ENCODE peak calls at places on chromosomes 2 and 18, in six cellular contexts. One of them, this sample, is unnamed.

GRCh38 chr2:203619192-203619878 is 84.2 kb upstream of the RAPH1 start:
- DNase-seq in endothelial cell of umbilical vein: peak
- DNase-seq in progenitor cell of endocrine pancreas: no peak
- DNase-seq in cardiac fibroblast: no peak
- DNase-seq in DND-41: no peak
- DNase-seq in D721Med: no peak
- DNase-seq in this sample: no peak

GRCh38 chr2:146540271-146540932 is 1304.4 kb upstream of the ACVR2A start:
- DNase-seq in D721Med: no peak
- DNase-seq in DND-41: no peak
- DNase-seq in endothelial cell of umbilical vein: peak
- DNase-seq in progenitor cell of endocrine pancreas: no peak
- DNase-seq in cardiac fibroblast: no peak
- DNase-seq in this sample: no peak

GRCh38 chr2:239494578-239494977 is 93.8 kb upstream of the HDAC4 start:
- DNase-seq in DND-41: no peak
- DNase-seq in progenitor cell of endocrine pancreas: no peak
- DNase-seq in cardiac fibroblast: no peak
- DNase-seq in endothelial cell of umbilical vein: no peak
- DNase-seq in D721Med: no peak
- DNase-seq in this sample: no peak

GRCh38 chr2:30862054-30862651 is 54.9 kb upstream of the CAPN13 start:
- DNase-seq in D721Med: no peak
- DNase-seq in endothelial cell of umbilical vein: peak
- DNase-seq in progenitor cell of endocrine pancreas: no peak
- DNase-seq in DND-41: peak
- DNase-seq in cardiac fibroblast: peak
- DNase-seq in this sample: peak

GRCh38 chr2:37343537-37344434 is 644 bp upstream of the QPCT start:
- DNase-seq in D721Med: no peak
- DNase-seq in cardiac fibroblast: peak
- DNase-seq in progenitor cell of endocrine pancreas: no peak
- DNase-seq in endothelial cell of umbilical vein: peak
- DNase-seq in DND-41: no peak
- DNase-seq in this sample: no peak

GRCh38 chr2:110115291-110116032 is at the start of gene MALL:
- DNase-seq in cardiac fibroblast: no peak
- DNase-seq in progenitor cell of endocrine pancreas: peak
- DNase-seq in D721Med: no peak
- DNase-seq in endothelial cell of umbilical vein: peak
- DNase-seq in DND-41: no peak
- DNase-seq in this sample: peak

GRCh38 chr2:36635194-36635593 is 37.2 kb upstream of the FEZ2 start:
- DNase-seq in D721Med: no peak
- DNase-seq in cardiac fibroblast: no peak
- DNase-seq in endothelial cell of umbilical vein: peak
- DNase-seq in DND-41: no peak
- DNase-seq in progenitor cell of endocrine pancreas: no peak
- DNase-seq in this sample: no peak

GRCh38 chr2:14427982-14428567 is 204.4 kb upstream of the LRATD1 start:
- DNase-seq in progenitor cell of endocrine pancreas: no peak
- DNase-seq in DND-41: no peak
- DNase-seq in cardiac fibroblast: peak
- DNase-seq in D721Med: no peak
- DNase-seq in endothelial cell of umbilical vein: no peak
- DNase-seq in this sample: no peak

GRCh38 chr2:197673606-197674005 is 1.8 kb downstream of the RFTN2 start:
- DNase-seq in cardiac fibroblast: no peak
- DNase-seq in endothelial cell of umbilical vein: peak
- DNase-seq in D721Med: no peak
- DNase-seq in progenitor cell of endocrine pancreas: no peak
- DNase-seq in DND-41: no peak
- DNase-seq in this sample: no peak

GRCh38 chr2:25341753-25342371 is at the start of gene DNMT3A:
- DNase-seq in cardiac fibroblast: peak
- DNase-seq in D721Med: no peak
- DNase-seq in endothelial cell of umbilical vein: peak
- DNase-seq in DND-41: peak
- DNase-seq in progenitor cell of endocrine pancreas: no peak
- DNase-seq in this sample: peak

GRCh38 chr2:55807900-55808299 is 114.3 kb upstream of the PNPT1 start:
- DNase-seq in DND-41: no peak
- DNase-seq in progenitor cell of endocrine pancreas: no peak
- DNase-seq in endothelial cell of umbilical vein: no peak
- DNase-seq in D721Med: no peak
- DNase-seq in cardiac fibroblast: no peak
- DNase-seq in this sample: no peak

GRCh38 chr2:170204561-170204960 is 26.6 kb downstream of the MYO3B start:
- DNase-seq in D721Med: no peak
- DNase-seq in cardiac fibroblast: no peak
- DNase-seq in endothelial cell of umbilical vein: no peak
- DNase-seq in progenitor cell of endocrine pancreas: no peak
- DNase-seq in DND-41: no peak
- DNase-seq in this sample: no peak

GRCh38 chr18:12366379-12366778 is 10.6 kb downstream of the AFG3L2 start:
- DNase-seq in DND-41: no peak
- DNase-seq in cardiac fibroblast: no peak
- DNase-seq in D721Med: no peak
- DNase-seq in endothelial cell of umbilical vein: no peak
- DNase-seq in progenitor cell of endocrine pancreas: no peak
- DNase-seq in this sample: no peak

GRCh38 chr2:85215074-85216050 is 82.2 kb downstream of the TCF7L1 start:
- DNase-seq in cardiac fibroblast: peak
- DNase-seq in endothelial cell of umbilical vein: no peak
- DNase-seq in DND-41: no peak
- DNase-seq in progenitor cell of endocrine pancreas: no peak
- DNase-seq in D721Med: no peak
- DNase-seq in this sample: peak
- TF ChIP-seq CTCF in cardiac fibroblast: no peak
- TF ChIP-seq CTCF in endothelial cell of umbilical vein: no peak
- TF ChIP-seq CTCF in DND-41: no peak
- TF ChIP-seq CTCF in progenitor cell of endocrine pancreas: peak
- TF ChIP-seq CTCF in D721Med: no peak
- TF ChIP-seq CTCF in this sample: no peak

DNA sequence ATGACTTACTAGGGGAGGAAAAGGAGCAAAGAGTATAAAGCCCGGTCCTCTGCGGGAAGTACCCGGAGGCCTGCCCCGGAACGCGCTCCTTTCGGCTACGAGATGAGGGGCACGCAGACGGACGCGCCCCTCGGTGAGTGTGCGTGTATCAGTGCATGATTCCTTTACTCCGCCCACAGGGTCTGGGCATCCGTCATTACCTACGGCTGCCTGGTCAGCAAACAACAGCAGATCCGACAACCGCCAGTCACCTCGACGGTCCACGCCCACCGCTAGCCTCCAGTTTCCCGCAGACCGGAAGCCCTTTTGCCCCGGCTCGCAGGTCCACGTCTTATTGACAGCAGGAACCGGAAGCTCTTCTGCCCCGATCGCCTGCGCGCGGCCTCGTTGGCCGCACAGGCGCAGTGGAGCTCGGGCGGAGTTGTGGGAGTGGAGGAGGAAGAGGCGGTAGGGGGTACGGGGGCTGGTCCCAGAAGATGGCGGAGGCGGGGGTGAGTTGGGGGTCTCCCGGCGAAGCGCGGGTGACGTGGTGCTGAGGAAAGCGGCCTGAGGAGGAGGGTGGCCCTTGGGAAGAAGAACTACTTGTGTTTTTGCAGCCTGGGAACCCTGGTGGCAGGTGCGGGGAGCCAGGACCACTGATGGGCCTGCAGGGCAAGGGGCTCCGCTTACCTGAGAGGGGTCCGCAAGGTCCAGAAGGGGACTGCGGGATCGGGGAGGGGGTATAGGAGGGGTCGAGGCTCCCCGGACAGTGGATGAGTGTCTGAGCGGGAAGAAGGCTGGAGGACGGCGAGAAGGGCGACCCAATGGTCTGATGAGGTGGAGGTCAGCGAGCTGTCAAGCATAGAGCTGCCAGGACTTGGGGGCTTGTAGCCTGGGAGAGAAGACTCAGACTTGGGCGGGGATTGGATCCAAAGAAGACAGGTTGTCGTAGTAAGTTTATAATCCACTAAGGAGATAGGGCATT is at the start of gene INSIG2:
- DNase-seq in DND-41: peak
- DNase-seq in D721Med: peak
- DNase-seq in endothelial cell of umbilical vein: peak
- DNase-seq in progenitor cell of endocrine pancreas: peak
- DNase-seq in cardiac fibroblast: peak
- DNase-seq in this sample: peak
- TF ChIP-seq CTCF in DND-41: peak
- TF ChIP-seq CTCF in D721Med: no peak
- TF ChIP-seq CTCF in endothelial cell of umbilical vein: no peak
- TF ChIP-seq CTCF in progenitor cell of endocrine pancreas: no peak
- TF ChIP-seq CTCF in cardiac fibroblast: peak
- TF ChIP-seq CTCF in this sample: no peak

DNA sequence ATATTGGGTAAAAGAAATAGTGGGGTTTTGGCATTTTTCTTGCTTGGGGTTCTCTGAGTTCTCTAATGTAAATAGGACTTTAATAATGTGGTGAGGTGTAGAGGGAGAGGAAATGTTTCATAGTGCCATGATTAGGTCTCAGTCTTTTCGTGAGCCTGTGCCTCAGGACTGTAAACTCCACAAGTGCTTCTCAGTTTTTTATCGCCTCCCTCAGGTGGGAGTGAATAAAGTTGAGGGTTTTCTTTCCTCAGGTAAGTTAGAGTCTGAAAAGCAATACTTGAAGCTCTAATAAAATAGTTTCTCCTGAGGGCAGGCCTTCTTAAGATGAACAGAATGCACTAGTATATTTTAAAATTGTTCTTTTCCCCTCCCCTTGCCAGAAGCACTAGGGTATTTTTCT is 243.1 kb upstream of the SETBP1 start:
- DNase-seq in DND-41: no peak
- DNase-seq in progenitor cell of endocrine pancreas: no peak
- DNase-seq in endothelial cell of umbilical vein: no peak
- DNase-seq in cardiac fibroblast: no peak
- DNase-seq in D721Med: no peak
- DNase-seq in this sample: no peak
- TF ChIP-seq CTCF in DND-41: no peak
- TF ChIP-seq CTCF in progenitor cell of endocrine pancreas: no peak
- TF ChIP-seq CTCF in endothelial cell of umbilical vein: no peak
- TF ChIP-seq CTCF in cardiac fibroblast: no peak
- TF ChIP-seq CTCF in D721Med: no peak
- TF ChIP-seq CTCF in this sample: no peak

GRCh38 chr2:77521931-77522470 is at the start of gene LRRTM4:
- DNase-seq in cardiac fibroblast: no peak
- DNase-seq in progenitor cell of endocrine pancreas: no peak
- DNase-seq in endothelial cell of umbilical vein: no peak
- DNase-seq in D721Med: no peak
- DNase-seq in DND-41: no peak
- DNase-seq in this sample: peak
- TF ChIP-seq CTCF in cardiac fibroblast: no peak
- TF ChIP-seq CTCF in progenitor cell of endocrine pancreas: peak
- TF ChIP-seq CTCF in endothelial cell of umbilical vein: no peak
- TF ChIP-seq CTCF in D721Med: peak
- TF ChIP-seq CTCF in DND-41: no peak
- TF ChIP-seq CTCF in this sample: no peak

DNA sequence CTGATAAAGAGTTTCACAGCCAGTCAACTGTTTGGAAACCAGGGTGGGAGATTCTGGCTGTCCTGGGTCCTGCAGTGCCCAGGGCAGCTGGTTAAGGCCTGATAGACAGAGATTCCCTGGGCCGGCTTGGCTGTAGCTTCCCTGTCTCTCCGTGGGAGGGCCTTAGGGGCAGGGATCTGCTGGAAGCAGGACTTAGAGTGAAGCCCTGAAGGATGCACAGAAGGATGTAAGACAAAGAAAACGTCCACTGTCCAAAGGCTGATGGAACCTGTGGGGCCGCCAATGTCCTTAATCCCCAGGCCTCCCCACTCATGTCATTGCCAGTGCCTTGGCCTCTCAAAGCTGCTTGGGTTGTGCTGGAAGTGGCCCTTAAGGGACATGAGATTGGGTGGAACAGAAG is 33.0 kb downstream of the MROH2A start:
- DNase-seq in progenitor cell of endocrine pancreas: no peak
- DNase-seq in endothelial cell of umbilical vein: no peak
- DNase-seq in DND-41: no peak
- DNase-seq in D721Med: no peak
- DNase-seq in cardiac fibroblast: no peak
- DNase-seq in this sample: no peak
- TF ChIP-seq CTCF in progenitor cell of endocrine pancreas: no peak
- TF ChIP-seq CTCF in endothelial cell of umbilical vein: no peak
- TF ChIP-seq CTCF in DND-41: no peak
- TF ChIP-seq CTCF in D721Med: no peak
- TF ChIP-seq CTCF in cardiac fibroblast: no peak
- TF ChIP-seq CTCF in this sample: no peak

GRCh38 chr2:20050712-20051517 is 513 bp downstream of the LAPTM4A start:
- DNase-seq in progenitor cell of endocrine pancreas: peak
- DNase-seq in endothelial cell of umbilical vein: peak
- DNase-seq in cardiac fibroblast: peak
- DNase-seq in DND-41: peak
- DNase-seq in D721Med: no peak
- DNase-seq in this sample: peak
- TF ChIP-seq CTCF in progenitor cell of endocrine pancreas: peak
- TF ChIP-seq CTCF in endothelial cell of umbilical vein: peak
- TF ChIP-seq CTCF in cardiac fibroblast: no peak
- TF ChIP-seq CTCF in DND-41: peak
- TF ChIP-seq CTCF in D721Med: no peak
- TF ChIP-seq CTCF in this sample: no peak

This sample was measured in nephron progenitor cell.